ENCODE peak calls at places on chromosomes 13 and 19, in six cellular contexts. C is hepatocyte, M is GF-D8, X is T-helper 17 cell, L is sigmoid colon, S is pancreas. K is an unnamed sample.
A peak's percentile ranks its signal among the peaks of the same experiment; 100 is the strongest.

GRCh38 chr19:10333758-10334339 is 520 bp upstream of the RAVER1 start:
- DNase-seq in X (no peak), C (peak; percentile 38), S (no peak), M (no peak), L (no peak), K (no peak)

GRCh38 chr19:12581100-12581499 is 29.5 kb downstream of the ZNF490 start:
- DNase-seq in L (no peak), C (no peak), X (no peak), S (no peak), M (no peak), K (no peak)

GRCh38 chr13:20128459-20128927 is 32.4 kb downstream of the GJA3 start:
- DNase-seq in C (peak; percentile 54), X (no peak), L (peak; percentile 58), M (no peak), S (peak; percentile 57), K (peak; percentile 73)

GRCh38 chr13:98478134-98479129 is 98.5 kb downstream of the STK24 start:
- DNase-seq in S (no peak), M (no peak), L (no peak), C (no peak), X (no peak), K (no peak)

GRCh38 chr13:113544896-113545295 is 39.7 kb upstream of the TFDP1 start:
- DNase-seq in C (no peak), M (no peak), X (no peak), L (no peak), S (no peak), K (peak; percentile 47)

GRCh38 chr19:15875075-15875474 is 22.8 kb downstream of the CYP4F2 start:
- DNase-seq in L (no peak), X (no peak), M (peak; percentile 36), C (no peak), S (no peak), K (no peak)

GRCh38 chr13:29901714-29902631 is 51.6 kb upstream of the UBL3 start:
- DNase-seq in M (no peak), C (peak; percentile 73), X (no peak), S (no peak), L (no peak), K (no peak)

GRCh38 chr13:105037064-105037463 is 1498.4 kb downstream of the EFNB2 start:
- DNase-seq in M (no peak), C (no peak), L (no peak), S (no peak), X (no peak), K (no peak)

GRCh38 chr13:93413972-93414717 is 187.5 kb downstream of the GPC6 start:
- DNase-seq in X (no peak), S (no peak), C (no peak), L (no peak), M (no peak), K (no peak)

GRCh38 chr19:21838646-21839045 is 2.7 kb upstream of the ZNF43 start:
- DNase-seq in S (no peak), L (no peak), M (no peak), X (no peak), C (no peak), K (no peak)

GRCh38 chr19:45403781-45404556 is 900 bp downstream of the PPP1R13L start:
- DNase-seq in X (no peak), M (no peak), C (peak; percentile 79), S (peak; percentile 79), L (peak; percentile 73), K (no peak)

GRCh38 chr13:109385161-109385560 is 401.2 kb downstream of the IRS2 start:
- DNase-seq in C (peak; percentile 48), L (no peak), X (no peak), S (no peak), M (no peak), K (no peak)

GRCh38 chr19:45505151-45505995 is 1.9 kb upstream of the VASP start:
- DNase-seq in L (no peak), X (no peak), M (no peak), C (no peak), S (peak; percentile 51), K (no peak)

GRCh38 chr19:5273782-5274181 is 66.8 kb downstream of the PTPRS start:
- DNase-seq in M (no peak), S (no peak), X (no peak), L (no peak), C (no peak), K (no peak)

GRCh38 chr19:41321600-41322270 is 11.8 kb downstream of the CCDC97 start:
- DNase-seq in C (peak; percentile 60), M (no peak), S (no peak), L (peak; percentile 79), X (no peak), K (no peak)

GRCh38 chr19:3276341-3276799 is 51.9 kb downstream of the CELF5 start:
- DNase-seq in C (peak; percentile 72), M (no peak), L (no peak), S (peak; percentile 50), X (peak; percentile 39), K (no peak)